ENCODE peak calls at places on chromosomes 5 and 9, in four cellular contexts. G, J, H and Q are unnamed samples.

GRCh38 chr5:53110156-53110555 is 599 bp upstream of the MOCS2 start:
- DNase-seq in J (no peak), H (no peak), G (no peak), Q (no peak)

GRCh38 chr5:53089481-53089976 is 20.0 kb downstream of the MOCS2 start:
- DNase-seq in H (no peak), J (no peak), G (peak; percentile 34), Q (no peak)

GRCh38 chr9:112009656-112010055 is 113.0 kb downstream of the UGCG start:
- DNase-seq in H (no peak), G (no peak), J (no peak), Q (no peak)

GRCh38 chr9:120445974-120446373 is 134.0 kb downstream of the CDK5RAP2 start:
- DNase-seq in H (no peak), G (no peak), J (no peak), Q (no peak)

GRCh38 chr5:5494489-5495402 is 72.3 kb downstream of the ICE1 start:
- DNase-seq in G (peak; percentile 25), J (peak; percentile 71), H (peak; percentile 64), Q (peak; percentile 86)

GRCh38 chr9:127739614-127740322 is 4.7 kb upstream of the TOR2A start:
- DNase-seq in H (no peak), J (no peak), G (no peak), Q (no peak)

GRCh38 chr5:174796711-174797192 is 72.4 kb downstream of the MSX2 start:
- DNase-seq in G (no peak), H (no peak), J (no peak), Q (no peak)

GRCh38 chr9:79221084-79221483 is 350.7 kb upstream of the TLE4 start:
- DNase-seq in G (peak; percentile 84), J (no peak), H (no peak), Q (no peak)

GRCh38 chr9:74499770-74500583 is 2.8 kb downstream of the RORB start:
- DNase-seq in G (no peak), H (no peak), J (no peak), Q (no peak)

GRCh38 chr5:52469420-52469819 is 318.3 kb upstream of the ITGA1 start:
- DNase-seq in J (no peak), H (no peak), G (no peak), Q (no peak)

GRCh38 chr5:109668237-109668636 is 21.5 kb upstream of the MAN2A1 start:
- DNase-seq in J (no peak), G (no peak), H (no peak), Q (no peak)

GRCh38 chr9:71767421-71768321 is 642 bp downstream of the CEMIP2 start:
- DNase-seq in H (peak; percentile 33), G (peak; percentile 26), J (no peak), Q (peak; percentile 34)

GRCh38 chr5:97764700-97765099 is 581.7 kb upstream of the RIOK2 start:
- DNase-seq in G (peak; percentile 94), H (no peak), J (no peak), Q (no peak)

GRCh38 chr5:9663891-9664290 is 33.7 kb upstream of the TAS2R1 start:
- DNase-seq in J (no peak), H (no peak), G (no peak), Q (no peak)

GRCh38 chr5:112573441-112573840 is 154.4 kb upstream of the EPB41L4A start:
- DNase-seq in J (no peak), G (no peak), H (no peak), Q (no peak)

GRCh38 chr9:31243386-31243785 is 1141.1 kb upstream of the ACO1 start:
- DNase-seq in G (no peak), H (no peak), J (no peak), Q (no peak)

GRCh38 chr5:143913008-143913752 is 101.2 kb downstream of the HMHB1 start:
- DNase-seq in G (peak; percentile 91), J (no peak), H (no peak), Q (no peak)

GRCh38 chr5:140294753-140295152 is 8.1 kb downstream of the PFDN1 start:
- DNase-seq in J (no peak), G (no peak), H (no peak), Q (no peak)

GRCh38 chr5:180093651-180094382 is 22.3 kb upstream of the RNF130 start:
- DNase-seq in H (no peak), J (peak; percentile 35), G (no peak), Q (no peak)

GRCh38 chr5:34486160-34486765 is 169.9 kb upstream of the RAI14 start:
- DNase-seq in G (peak; percentile 88), H (peak; percentile 86), J (peak; percentile 76), Q (peak; percentile 88)

GRCh38 chr9:129009584-129010141 is 18.5 kb downstream of the SH3GLB2 start:
- DNase-seq in J (no peak), H (no peak), G (no peak), Q (no peak)

GRCh38 chr5:113056988-113057387 is 80.4 kb downstream of the DCP2 start:
- DNase-seq in H (no peak), G (no peak), J (no peak), Q (no peak)

GRCh38 chr5:93584531-93585053 is 1.6 kb downstream of the NR2F1 start:
- DNase-seq in H (peak; percentile 54), G (no peak), J (no peak), Q (no peak)

GRCh38 chr5:93583525-93583798 is 440 bp downstream of the NR2F1 start:
- DNase-seq in G (peak; percentile 53), H (no peak), J (no peak), Q (no peak)

GRCh38 chr5:93582677-93583524 is at the start of gene NR2F1:
- DNase-seq in G (peak; percentile 99), J (no peak), H (peak; percentile 95), Q (peak; percentile 47)

GRCh38 chr5:93585054-93585751 is 2.2 kb downstream of the NR2F1 start:
- DNase-seq in J (no peak), H (peak; percentile 63), G (no peak), Q (no peak)

GRCh38 chr5:93583799-93584530 is 943 bp downstream of the NR2F1 start:
- DNase-seq in J (no peak), H (peak; percentile 61), G (peak; percentile 47), Q (no peak)
- H3K27me3 ChIP-seq in J (peaks cover 70% of the 10 kb centered on the region), H (no peaks in the 10 kb centered on the region), G (no peaks in the 10 kb centered on the region), Q (peaks cover 98% of the 10 kb centered on the region)

GRCh38 chr9:27117489-27118135 is 8.6 kb downstream of the TEK start:
- DNase-seq in J (peak; percentile 74), H (peak; percentile 37), G (no peak), Q (peak; percentile 70)
- TF ChIP-seq POLR2A in J (no peak), H (no peak), G (no peak), Q (no peak)

DNA sequence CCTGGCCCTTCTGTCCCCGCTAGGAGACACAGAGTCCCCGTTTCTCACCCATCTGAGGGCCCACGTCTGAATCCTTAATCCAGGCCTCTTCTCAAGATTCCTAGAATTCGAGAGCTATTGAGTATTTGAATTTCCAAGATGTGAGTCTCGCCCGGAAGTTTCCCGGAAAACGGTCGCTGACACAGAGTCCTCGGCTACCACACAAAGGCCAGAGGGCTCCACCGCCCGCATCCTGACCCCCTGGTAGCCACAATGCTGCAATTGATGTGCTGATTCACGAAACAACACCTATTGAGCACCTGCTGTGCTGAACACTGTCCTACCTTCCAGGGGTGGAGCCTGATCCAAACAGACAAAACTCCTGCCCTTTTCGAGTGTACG is 668 bp upstream of the FBP1 start:
- DNase-seq in J (no peak), H (no peak), G (no peak), Q (no peak)
- H3K27me3 ChIP-seq in J (peaks cover 9% of the 10 kb centered on the region), H (no peaks in the 10 kb centered on the region), G (peaks cover 46% of the 10 kb centered on the region), Q (no peaks in the 10 kb centered on the region)

DNA sequence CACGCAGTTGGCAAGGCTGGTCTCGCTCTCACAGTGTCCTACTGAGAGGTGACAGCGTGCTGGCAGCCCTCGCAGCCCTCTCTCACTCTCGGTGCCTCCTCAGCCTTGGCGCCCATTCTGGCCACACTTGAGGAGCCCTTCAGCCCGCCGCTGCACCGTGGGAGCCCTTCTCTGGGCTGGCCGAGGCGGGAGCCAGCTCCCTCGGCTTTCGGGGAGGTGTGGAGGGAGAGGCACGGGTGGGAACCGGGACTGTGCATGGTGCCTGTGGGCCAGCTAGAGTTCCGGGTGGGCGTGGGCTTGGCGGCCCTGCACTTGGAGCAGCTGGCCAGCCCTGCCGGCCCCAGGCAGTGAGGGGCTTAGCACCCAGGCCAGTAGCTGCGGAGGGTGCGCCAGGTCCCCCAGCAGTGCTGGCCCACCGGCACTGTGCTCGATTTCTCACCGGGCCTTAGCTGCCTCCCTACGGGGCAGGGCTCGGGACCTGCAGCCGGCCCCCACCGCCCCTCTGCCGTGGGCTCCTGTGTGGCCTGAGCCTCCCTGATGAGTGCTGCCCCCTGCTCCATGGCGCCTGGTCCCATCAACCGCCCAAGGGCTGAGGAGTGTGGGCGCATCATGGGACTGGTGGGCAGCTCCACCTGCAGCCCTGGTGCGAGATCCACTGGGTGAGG is 15.7 kb upstream of the RNF180 start:
- DNase-seq in J (no peak), G (no peak), H (no peak), Q (no peak)
- TF ChIP-seq POLR2A in J (no peak), G (no peak), H (no peak), Q (no peak)

GRCh38 chr5:176697929-176698520 is 50.7 kb downstream of the TSPAN17 start:
- DNase-seq in G (no peak), H (no peak), J (no peak), Q (no peak)

GRCh38 chr5:176695073-176695472 is 47.8 kb downstream of the TSPAN17 start:
- DNase-seq in J (no peak), G (no peak), H (no peak), Q (no peak)

GRCh38 chr5:176694631-176695030 is 47.3 kb downstream of the TSPAN17 start:
- DNase-seq in J (no peak), G (no peak), H (no peak), Q (no peak)

GRCh38 chr5:176700239-176700847 is 53.1 kb downstream of the TSPAN17 start:
- DNase-seq in G (no peak), H (no peak), J (no peak), Q (no peak)

DNA sequence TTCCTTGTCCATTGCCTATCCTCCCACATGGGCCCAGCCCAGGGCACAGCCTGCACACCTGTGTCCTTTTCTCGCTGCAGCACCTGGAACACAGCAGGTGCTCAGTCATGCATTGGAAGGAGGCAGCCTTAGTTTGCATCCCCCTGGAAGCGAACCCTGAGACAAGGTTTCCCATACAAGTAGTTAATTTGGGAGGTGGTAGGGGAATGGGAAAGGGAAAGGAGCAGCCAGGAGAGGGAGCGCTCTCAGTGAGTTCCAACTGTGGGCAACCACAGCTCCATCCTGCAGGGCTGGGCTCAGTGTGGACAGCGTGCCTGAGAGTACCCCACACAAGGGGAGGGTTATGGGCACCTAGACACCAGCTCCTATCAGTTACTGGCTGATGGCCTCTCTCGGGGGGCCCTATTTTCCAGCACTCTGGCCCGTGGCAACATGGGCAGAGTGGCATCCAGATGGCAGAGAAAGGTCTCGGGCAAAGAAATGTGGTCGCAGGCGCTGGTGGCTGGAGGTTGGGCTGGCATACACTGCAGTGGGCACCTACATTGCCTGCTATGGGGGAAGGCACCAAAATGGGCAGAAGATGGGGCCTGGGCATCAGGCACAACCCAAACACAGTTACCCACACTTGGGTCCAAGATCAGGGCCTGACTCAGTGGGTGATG is 50.1 kb downstream of the TSPAN17 start:
- DNase-seq in J (no peak), G (no peak), H (no peak), Q (no peak)
- H3K27me3 ChIP-seq in J (peaks cover 91% of the 10 kb centered on the region), G (peaks cover 84% of the 10 kb centered on the region), H (no peaks in the 10 kb centered on the region), Q (peaks cover 54% of the 10 kb centered on the region)

GRCh38 chr5:149731617-149732400 is 1.7 kb downstream of the PPARGC1B start:
- DNase-seq in J (peak; percentile 90), G (peak; percentile 58), H (peak; percentile 73), Q (peak; percentile 85)
- TF ChIP-seq POLR2A in J (peak; percentile 80), G (no peak), H (no peak), Q (no peak)